ENCODE peak calls at places on chromosome 12, in nine cellular contexts. T is astrocyte of the spinal cord; O is NCI-H510A; I is left lung; L is NCI-H1092; Y is T-helper 9 cell; D is D341Med; F is CD4-positive, alpha-beta memory T cell; U is Peyer's patch. G is an unnamed sample.

GRCh38 chr12:63944586-63945228 is 100.2 kb downstream of the SRGAP1 start:
- DNase-seq in T (no peak), O (no peak), I (no peak), L (no peak), Y (no peak), D (no peak), F (no peak), U (no peak), G (no peak)

GRCh38 chr12:54526800-54527630 is 22.4 kb upstream of the PDE1B start:
- DNase-seq in T (peak), O (no peak), I (no peak), L (peak), Y (peak), D (peak), F (peak), U (peak), G (no peak)

GRCh38 chr12:130838951-130839769 is at the start of gene STX2:
- DNase-seq in T (peak), O (peak), I (peak), L (peak), Y (peak), D (peak), F (peak), U (peak), G (peak)

GRCh38 chr12:25436206-25436912 is 116.7 kb downstream of the LMNTD1 start:
- DNase-seq in T (peak), O (peak), I (no peak), L (peak), Y (no peak), D (peak), F (peak), U (no peak), G (no peak)

GRCh38 chr12:2439332-2440100 is 355.3 kb upstream of the FKBP4 start:
- DNase-seq in T (no peak), O (no peak), I (no peak), L (no peak), Y (no peak), D (no peak), F (no peak), U (no peak), G (no peak)

GRCh38 chr12:64583395-64584172 is 26.7 kb upstream of the RASSF3 start:
- DNase-seq in T (no peak), O (no peak), I (no peak), L (no peak), Y (no peak), D (no peak), F (peak), U (peak), G (no peak)

GRCh38 chr12:52139579-52140062 is 52.2 kb downstream of the KRT80 start:
- DNase-seq in T (no peak), O (no peak), I (no peak), L (peak), Y (peak), D (peak), F (peak), U (peak), G (no peak)

GRCh38 chr12:108896331-108896730 is 16.4 kb downstream of the DAO start:
- DNase-seq in T (no peak), O (no peak), I (no peak), L (no peak), Y (no peak), D (no peak), F (no peak), U (no peak), G (no peak)

GRCh38 chr12:6632026-6632978 is 3.5 kb downstream of the LPAR5 start:
- DNase-seq in T (no peak), O (peak), I (no peak), L (no peak), Y (no peak), D (peak), F (peak), U (peak), G (no peak)

GRCh38 chr12:116164263-116164817 is 113.2 kb downstream of the MED13L start:
- DNase-seq in T (peak), O (no peak), I (no peak), L (no peak), Y (no peak), D (peak), F (no peak), U (no peak), G (no peak)

GRCh38 chr12:120999191-121000120 is 16.8 kb downstream of the C12orf43 start:
- DNase-seq in T (no peak), O (no peak), I (no peak), L (no peak), Y (no peak), D (no peak), F (no peak), U (no peak), G (no peak)